ENCODE peak calls at places on chromosome 6, in six cellular contexts. One of them, this sample, is unnamed.

GRCh38 chr6:6875818-6876470 is 231.8 kb upstream of the RREB1 start:
- DNase-seq in bronchial epithelial cell: peak
- DNase-seq in GM06990: no peak
- DNase-seq in astrocyte of the spinal cord: peak
- DNase-seq in fibroblast of pulmonary artery: peak
- DNase-seq in left ventricle myocardium inferior: no peak
- DNase-seq in this sample: peak

GRCh38 chr6:68196645-68197044 is 438.4 kb upstream of the ADGRB3 start:
- DNase-seq in bronchial epithelial cell: peak
- DNase-seq in GM06990: no peak
- DNase-seq in astrocyte of the spinal cord: peak
- DNase-seq in fibroblast of pulmonary artery: peak
- DNase-seq in left ventricle myocardium inferior: no peak
- DNase-seq in this sample: peak

GRCh38 chr6:42569102-42570028 is 5.5 kb downstream of the UBR2 start:
- DNase-seq in bronchial epithelial cell: peak
- DNase-seq in GM06990: no peak
- DNase-seq in astrocyte of the spinal cord: peak
- DNase-seq in fibroblast of pulmonary artery: peak
- DNase-seq in left ventricle myocardium inferior: no peak
- DNase-seq in this sample: peak

GRCh38 chr6:3356056-3356823 is 97.5 kb downstream of the PSMG4 start:
- DNase-seq in bronchial epithelial cell: peak
- DNase-seq in GM06990: peak
- DNase-seq in astrocyte of the spinal cord: peak
- DNase-seq in fibroblast of pulmonary artery: peak
- DNase-seq in left ventricle myocardium inferior: peak
- DNase-seq in this sample: peak

GRCh38 chr6:43942011-43942442 is 172.0 kb downstream of the VEGFA start:
- DNase-seq in bronchial epithelial cell: no peak
- DNase-seq in GM06990: no peak
- DNase-seq in astrocyte of the spinal cord: no peak
- DNase-seq in fibroblast of pulmonary artery: no peak
- DNase-seq in left ventricle myocardium inferior: no peak
- DNase-seq in this sample: no peak

GRCh38 chr6:94323853-94324252 is 904.5 kb upstream of the EPHA7 start:
- DNase-seq in bronchial epithelial cell: peak
- DNase-seq in GM06990: no peak
- DNase-seq in astrocyte of the spinal cord: no peak
- DNase-seq in fibroblast of pulmonary artery: peak
- DNase-seq in left ventricle myocardium inferior: no peak
- DNase-seq in this sample: no peak

GRCh38 chr6:43060034-43060754 is 763 bp downstream of the KLC4 start:
- DNase-seq in bronchial epithelial cell: peak
- DNase-seq in GM06990: no peak
- DNase-seq in astrocyte of the spinal cord: no peak
- DNase-seq in fibroblast of pulmonary artery: no peak
- DNase-seq in left ventricle myocardium inferior: no peak
- DNase-seq in this sample: peak

GRCh38 chr6:131948692-131949614 is 2.2 kb downstream of the CCN2 start:
- DNase-seq in bronchial epithelial cell: peak
- DNase-seq in GM06990: no peak
- DNase-seq in astrocyte of the spinal cord: peak
- DNase-seq in fibroblast of pulmonary artery: peak
- DNase-seq in left ventricle myocardium inferior: no peak
- DNase-seq in this sample: peak

GRCh38 chr6:35363293-35363750 is 21.0 kb downstream of the PPARD start:
- DNase-seq in bronchial epithelial cell: no peak
- DNase-seq in GM06990: no peak
- DNase-seq in astrocyte of the spinal cord: peak
- DNase-seq in fibroblast of pulmonary artery: peak
- DNase-seq in left ventricle myocardium inferior: no peak
- DNase-seq in this sample: no peak

GRCh38 chr6:158460602-158461092 is 99.2 kb upstream of the TMEM181 start:
- DNase-seq in bronchial epithelial cell: peak
- DNase-seq in GM06990: no peak
- DNase-seq in astrocyte of the spinal cord: peak
- DNase-seq in fibroblast of pulmonary artery: peak
- DNase-seq in left ventricle myocardium inferior: no peak
- DNase-seq in this sample: peak

GRCh38 chr6:140576004-140576555 is 1201.6 kb upstream of the CITED2 start:
- DNase-seq in bronchial epithelial cell: no peak
- DNase-seq in GM06990: no peak
- DNase-seq in astrocyte of the spinal cord: no peak
- DNase-seq in fibroblast of pulmonary artery: no peak
- DNase-seq in left ventricle myocardium inferior: no peak
- DNase-seq in this sample: no peak

GRCh38 chr6:42610416-42610815 is 46.6 kb downstream of the UBR2 start:
- DNase-seq in bronchial epithelial cell: peak
- DNase-seq in GM06990: peak
- DNase-seq in astrocyte of the spinal cord: no peak
- DNase-seq in fibroblast of pulmonary artery: no peak
- DNase-seq in left ventricle myocardium inferior: no peak
- DNase-seq in this sample: peak

GRCh38 chr6:49110876-49111275 is 352.2 kb downstream of the MMUT start:
- DNase-seq in bronchial epithelial cell: no peak
- DNase-seq in GM06990: no peak
- DNase-seq in astrocyte of the spinal cord: no peak
- DNase-seq in fibroblast of pulmonary artery: no peak
- DNase-seq in left ventricle myocardium inferior: no peak
- DNase-seq in this sample: no peak

GRCh38 chr6:77092971-77093370 is 370.3 kb downstream of the HTR1B start:
- DNase-seq in bronchial epithelial cell: no peak
- DNase-seq in GM06990: no peak
- DNase-seq in astrocyte of the spinal cord: peak
- DNase-seq in fibroblast of pulmonary artery: peak
- DNase-seq in left ventricle myocardium inferior: no peak
- DNase-seq in this sample: no peak

GRCh38 chr6:134079406-134079921 is 27.0 kb upstream of the SLC2A12 start:
- DNase-seq in bronchial epithelial cell: peak
- DNase-seq in GM06990: no peak
- DNase-seq in astrocyte of the spinal cord: no peak
- DNase-seq in fibroblast of pulmonary artery: no peak
- DNase-seq in left ventricle myocardium inferior: no peak
- DNase-seq in this sample: peak

DNA sequence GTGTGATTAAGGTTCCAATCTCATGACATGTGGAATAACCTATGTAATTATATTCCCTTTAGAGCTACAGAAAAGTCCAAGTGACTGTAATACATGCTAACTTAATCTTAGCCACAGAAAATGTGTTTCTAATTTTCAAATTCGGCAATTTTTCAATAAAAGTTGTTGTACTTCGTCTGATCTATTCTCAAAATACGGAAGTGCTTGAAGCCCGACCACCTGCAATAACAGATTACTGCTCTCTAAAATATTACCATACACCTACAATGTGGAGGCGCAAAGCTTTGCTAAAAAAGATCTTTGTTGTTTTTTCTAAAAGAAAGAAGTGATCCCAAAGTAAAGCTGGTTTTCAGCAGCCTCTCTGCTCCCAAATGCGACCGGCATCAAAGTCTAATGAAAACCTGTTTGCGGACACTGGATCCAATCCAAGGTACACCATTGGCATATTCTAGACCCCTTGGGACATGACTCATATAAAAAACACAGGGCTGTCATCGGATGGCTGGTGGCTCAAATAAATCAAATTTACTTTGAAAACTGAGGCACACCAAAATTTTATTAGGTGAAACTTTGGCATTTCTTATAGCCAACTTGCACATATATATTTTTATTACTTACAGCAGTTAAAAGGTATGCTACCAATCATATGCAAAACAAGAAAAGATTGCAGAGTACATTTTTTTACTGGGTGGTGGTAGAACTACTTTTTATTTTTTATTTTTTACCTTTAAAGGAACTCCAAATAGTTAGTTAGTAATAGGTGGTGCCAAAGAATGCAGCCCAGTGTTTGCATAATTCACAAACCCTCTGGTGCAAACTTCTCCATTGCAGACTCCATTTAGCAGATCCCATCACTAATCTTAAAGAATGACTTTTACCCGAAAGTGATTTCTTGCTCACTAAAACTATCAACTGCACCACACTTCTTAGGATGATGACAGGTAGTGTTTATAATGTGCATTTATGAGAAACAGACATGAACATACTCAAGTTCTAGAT is 118.7 kb upstream of the TBX18 start:
- DNase-seq in bronchial epithelial cell: no peak
- DNase-seq in GM06990: no peak
- DNase-seq in astrocyte of the spinal cord: peak
- DNase-seq in fibroblast of pulmonary artery: peak
- DNase-seq in left ventricle myocardium inferior: no peak
- DNase-seq in this sample: no peak
- H3K4me3 ChIP-seq in bronchial epithelial cell: no peak
- H3K4me3 ChIP-seq in GM06990: no peak
- H3K4me3 ChIP-seq in astrocyte of the spinal cord: no peak
- H3K4me3 ChIP-seq in fibroblast of pulmonary artery: no peak
- H3K4me3 ChIP-seq in left ventricle myocardium inferior: no peak
- H3K4me3 ChIP-seq in this sample: no peak

GRCh38 chr6:156175433-156175832 is 601.7 kb upstream of the ARID1B start:
- DNase-seq in bronchial epithelial cell: no peak
- DNase-seq in GM06990: no peak
- DNase-seq in astrocyte of the spinal cord: no peak
- DNase-seq in fibroblast of pulmonary artery: no peak
- DNase-seq in left ventricle myocardium inferior: no peak
- DNase-seq in this sample: no peak

GRCh38 chr6:156174026-156174880 is 602.9 kb upstream of the ARID1B start:
- DNase-seq in bronchial epithelial cell: no peak
- DNase-seq in GM06990: no peak
- DNase-seq in astrocyte of the spinal cord: no peak
- DNase-seq in fibroblast of pulmonary artery: no peak
- DNase-seq in left ventricle myocardium inferior: no peak
- DNase-seq in this sample: no peak

DNA sequence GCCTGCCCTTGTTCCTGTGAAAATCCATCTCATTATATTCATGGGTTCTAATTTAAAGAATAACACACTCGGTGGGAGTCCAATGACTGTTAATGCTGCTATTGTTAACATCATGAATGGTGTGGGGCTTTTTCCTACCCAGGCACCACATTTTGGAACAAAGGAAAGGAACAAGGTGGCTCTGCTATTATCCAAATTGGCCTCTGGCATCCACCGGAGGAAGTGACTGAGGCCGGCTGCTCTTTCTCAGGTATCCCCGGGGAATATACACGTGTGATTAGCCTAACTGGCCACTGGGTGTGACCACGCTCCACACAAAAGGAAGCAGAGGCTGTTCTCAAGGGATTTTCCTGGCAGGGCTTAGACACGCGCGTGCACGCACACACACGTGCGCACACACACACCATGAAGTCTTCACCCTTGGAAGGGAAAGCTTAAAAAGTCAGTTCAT is 601.2 kb upstream of the ARID1B start:
- DNase-seq in bronchial epithelial cell: no peak
- DNase-seq in GM06990: no peak
- DNase-seq in astrocyte of the spinal cord: no peak
- DNase-seq in fibroblast of pulmonary artery: no peak
- DNase-seq in left ventricle myocardium inferior: peak
- DNase-seq in this sample: peak
- TF ChIP-seq CTCF in bronchial epithelial cell: no peak
- TF ChIP-seq CTCF in GM06990: peak
- TF ChIP-seq CTCF in astrocyte of the spinal cord: peak
- TF ChIP-seq CTCF in fibroblast of pulmonary artery: no peak
- TF ChIP-seq CTCF in left ventricle myocardium inferior: peak
- TF ChIP-seq CTCF in this sample: peak

GRCh38 chr6:106087548-106088325 is 1.6 kb downstream of the PRDM1 start:
- DNase-seq in bronchial epithelial cell: peak
- DNase-seq in GM06990: no peak
- DNase-seq in astrocyte of the spinal cord: peak
- DNase-seq in fibroblast of pulmonary artery: peak
- DNase-seq in left ventricle myocardium inferior: peak
- DNase-seq in this sample: peak

GRCh38 chr6:106084106-106084963 is 1.8 kb upstream of the PRDM1 start:
- DNase-seq in bronchial epithelial cell: peak
- DNase-seq in GM06990: peak
- DNase-seq in astrocyte of the spinal cord: peak
- DNase-seq in fibroblast of pulmonary artery: peak
- DNase-seq in left ventricle myocardium inferior: no peak
- DNase-seq in this sample: peak

GRCh38 chr6:106085687-106085983 is 501 bp upstream of the PRDM1 start:
- DNase-seq in bronchial epithelial cell: no peak
- DNase-seq in GM06990: no peak
- DNase-seq in astrocyte of the spinal cord: peak
- DNase-seq in fibroblast of pulmonary artery: no peak
- DNase-seq in left ventricle myocardium inferior: no peak
- DNase-seq in this sample: peak

GRCh38 chr6:106084973-106085686 is 1.0 kb upstream of the PRDM1 start:
- DNase-seq in bronchial epithelial cell: peak
- DNase-seq in GM06990: no peak
- DNase-seq in astrocyte of the spinal cord: peak
- DNase-seq in fibroblast of pulmonary artery: peak
- DNase-seq in left ventricle myocardium inferior: no peak
- DNase-seq in this sample: peak

DNA sequence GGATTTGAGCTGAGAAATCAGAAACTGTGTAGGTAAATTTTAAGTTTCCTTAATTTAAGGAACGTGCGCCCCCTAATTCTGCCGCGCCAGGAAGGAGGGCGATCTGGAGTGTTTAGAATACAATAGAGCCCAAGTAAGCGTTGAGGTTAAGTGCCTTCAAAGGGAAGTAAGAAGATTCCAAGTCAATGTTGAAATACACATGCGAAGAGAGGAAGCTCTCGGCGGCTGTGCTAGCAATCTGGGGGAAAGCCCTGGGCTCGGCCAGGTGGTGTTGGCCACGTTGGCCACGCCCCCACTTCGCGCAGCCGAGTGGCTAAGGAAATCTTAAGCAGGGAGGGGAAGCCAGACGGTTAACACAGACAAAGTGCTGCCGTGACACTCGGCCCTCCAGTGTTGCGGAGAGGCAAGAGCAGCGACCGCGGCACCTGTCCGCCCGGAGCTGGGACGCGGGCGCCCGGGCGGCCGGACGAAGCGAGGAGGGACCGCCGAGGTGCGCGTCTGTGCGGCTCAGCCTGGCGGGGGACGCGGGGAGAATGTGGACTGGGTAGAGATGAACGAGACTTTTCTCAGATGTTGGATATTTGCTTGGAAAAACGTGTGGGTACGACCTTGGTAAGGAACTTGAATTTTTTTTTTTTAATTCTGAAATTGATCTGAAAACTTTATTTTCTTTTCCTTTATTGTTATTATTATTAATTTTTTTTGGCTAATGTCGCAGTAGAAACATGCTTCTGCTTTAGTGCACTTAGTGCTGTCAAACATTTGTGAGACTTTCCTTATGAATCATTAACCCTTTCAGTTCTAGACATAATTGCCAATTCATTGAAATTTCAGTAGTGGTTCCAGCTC is at the start of gene PRDM1:
- DNase-seq in bronchial epithelial cell: peak
- DNase-seq in GM06990: peak
- DNase-seq in astrocyte of the spinal cord: peak
- DNase-seq in fibroblast of pulmonary artery: peak
- DNase-seq in left ventricle myocardium inferior: peak
- DNase-seq in this sample: peak
- H3K4me3 ChIP-seq in bronchial epithelial cell: peak
- H3K4me3 ChIP-seq in GM06990: peak
- H3K4me3 ChIP-seq in astrocyte of the spinal cord: peak
- H3K4me3 ChIP-seq in fibroblast of pulmonary artery: peak
- H3K4me3 ChIP-seq in left ventricle myocardium inferior: peak
- H3K4me3 ChIP-seq in this sample: peak

DNA sequence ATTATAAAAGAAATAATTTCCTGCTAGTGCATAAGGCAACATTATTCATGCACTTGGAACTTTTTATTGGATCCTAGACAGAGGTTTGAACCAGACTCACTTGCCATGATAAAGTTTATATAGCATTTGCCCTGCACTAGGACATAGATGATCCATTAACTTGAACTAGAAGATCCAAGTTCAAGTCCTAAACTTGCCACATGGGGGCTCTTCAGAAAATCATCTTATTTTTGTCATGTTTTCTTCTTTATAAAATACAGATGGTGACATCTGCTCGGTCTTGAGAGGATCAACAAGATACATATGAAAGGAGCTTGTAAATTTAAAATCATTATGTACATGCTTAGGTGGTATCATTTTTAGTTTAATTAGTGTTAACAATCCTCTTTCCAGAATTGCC is 94.5 kb downstream of the SIM1 start:
- DNase-seq in bronchial epithelial cell: no peak
- DNase-seq in GM06990: no peak
- DNase-seq in astrocyte of the spinal cord: no peak
- DNase-seq in fibroblast of pulmonary artery: no peak
- DNase-seq in left ventricle myocardium inferior: no peak
- DNase-seq in this sample: no peak
- TF ChIP-seq CTCF in bronchial epithelial cell: no peak
- TF ChIP-seq CTCF in GM06990: peak
- TF ChIP-seq CTCF in astrocyte of the spinal cord: peak
- TF ChIP-seq CTCF in fibroblast of pulmonary artery: peak
- TF ChIP-seq CTCF in left ventricle myocardium inferior: no peak
- TF ChIP-seq CTCF in this sample: no peak

This sample was measured in epithelial cell of esophagus.